ENCODE peak calls at places on chromosomes 3 and 15, in six cellular contexts. A is ovary, Y is transverse colon, H is fibroblast of pulmonary artery, K is AG04449, B is astrocyte of the spinal cord. M is an unnamed sample.

GRCh38 chr3:66518644-66519043 is 17.8 kb upstream of the LRIG1 start:
- DNase-seq in H (no peak), B (no peak), K (no peak), A (no peak), Y (no peak), M (no peak)

GRCh38 chr3:134711284-134711683 is 60.5 kb upstream of the KY start:
- DNase-seq in A (no peak), H (no peak), Y (no peak), K (no peak), B (peak; percentile 4), M (no peak)

GRCh38 chr3:34363871-34364270 is 565.4 kb downstream of the PDCD6IP start:
- DNase-seq in A (no peak), B (no peak), H (no peak), Y (no peak), K (no peak), M (peak; percentile 30)

GRCh38 chr3:184016820-184017671 is 638 bp downstream of the ABCC5 start:
- DNase-seq in B (peak; percentile 53), K (no peak), Y (peak; percentile 73), H (peak; percentile 58), A (peak; percentile 77), M (peak; percentile 66)

GRCh38 chr15:96359772-96360498 is 29.4 kb downstream of the NR2F2 start:
- DNase-seq in Y (no peak), A (peak; percentile 73), K (no peak), H (no peak), B (peak; percentile 32), M (peak; percentile 46)

GRCh38 chr3:32123620-32124019 is 17.2 kb downstream of the GPD1L start:
- DNase-seq in A (no peak), Y (no peak), B (no peak), K (no peak), H (no peak), M (no peak)

GRCh38 chr15:91270747-91271146 is 170.7 kb downstream of the SV2B start:
- DNase-seq in Y (no peak), B (no peak), H (no peak), A (no peak), K (no peak), M (no peak)

GRCh38 chr15:48563944-48564343 is 81.6 kb downstream of the FBN1 start:
- DNase-seq in K (no peak), B (peak; percentile 50), A (no peak), Y (no peak), H (no peak), M (no peak)

GRCh38 chr15:68818088-68818670 is 2.5 kb downstream of the ANP32A start:
- DNase-seq in K (no peak), B (peak; percentile 73), A (peak; percentile 79), H (peak; percentile 73), Y (peak; percentile 69), M (peak; percentile 51)

GRCh38 chr15:62275818-62276217 is 110.7 kb upstream of the C2CD4B start:
- DNase-seq in Y (no peak), H (no peak), K (no peak), B (no peak), A (no peak), M (peak; percentile 65)

GRCh38 chr15:48421362-48421761 is 90.1 kb downstream of the DUT start:
- DNase-seq in K (no peak), Y (no peak), A (no peak), B (no peak), H (no peak), M (no peak)

GRCh38 chr3:12768579-12769527 is 9.8 kb upstream of the TMEM40 start:
- DNase-seq in A (no peak), H (no peak), Y (no peak), K (no peak), B (no peak), M (no peak)
- H3K4me3 ChIP-seq in A (no peak overlapping the region), H (no peak overlapping the region), Y (no peak overlapping the region), K (no peak overlapping the region), B (no peak overlapping the region), M (no peak overlapping the region)

GRCh38 chr3:177127008-177127407 is 70.3 kb downstream of the TBL1XR1 start:
- DNase-seq in K (no peak), A (no peak), B (no peak), H (no peak), Y (no peak), M (peak; percentile 53)
- TF ChIP-seq CTCF in K (no peak), A (no peak), B (no peak), H (no peak), Y (no peak), M (no peak)

DNA sequence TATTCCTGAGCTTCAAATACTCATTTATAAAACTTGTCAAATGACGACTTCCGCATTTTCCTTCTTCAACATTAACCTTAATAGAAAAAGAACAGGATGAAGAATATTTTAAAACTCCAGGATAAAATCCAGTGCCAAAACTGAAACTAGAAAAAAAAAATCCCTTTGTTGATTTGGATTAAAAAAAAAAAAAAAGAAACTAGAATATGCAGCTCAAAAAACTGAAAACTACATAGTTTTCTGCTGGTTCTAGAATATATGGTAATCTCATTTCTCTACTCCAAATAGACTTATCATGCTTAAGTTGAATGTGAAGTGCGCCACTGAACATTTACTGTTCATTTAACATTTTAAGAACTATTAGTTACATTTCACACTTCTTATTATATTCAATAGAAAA is 6.0 kb downstream of the TRA2B start:
- DNase-seq in Y (no peak), K (no peak), H (no peak), B (no peak), A (no peak), M (no peak)
- H3K4me3 ChIP-seq in Y (no peak overlapping the region), K (peak overlapping the region; percentile 18), H (peak overlapping the region; percentile 38), B (no peak overlapping the region), A (peak overlapping the region; percentile 1), M (no peak overlapping the region)

GRCh38 chr3:62659660-62660059 is 215.6 kb downstream of the CADPS start:
- DNase-seq in Y (no peak), K (no peak), H (no peak), B (no peak), A (no peak), M (no peak)
- TF ChIP-seq CTCF in Y (no peak), K (no peak), H (no peak), B (no peak), A (no peak), M (no peak)

GRCh38 chr3:141740349-141740748 is 2.3 kb downstream of the RNF7 start:
- DNase-seq in K (no peak), B (no peak), A (no peak), H (no peak), Y (no peak), M (no peak)
- H3K4me3 ChIP-seq in K (no peak overlapping the region), B (no peak overlapping the region), A (no peak overlapping the region), H (peak overlapping the region; percentile 100), Y (no peak overlapping the region), M (peak overlapping the region; percentile 98)

GRCh38 chr3:155496206-155496605 is 202.7 kb upstream of the STRIT1 start:
- DNase-seq in H (no peak), B (no peak), Y (no peak), K (no peak), A (no peak), M (no peak)

GRCh38 chr3:155492841-155493240 is 199.4 kb upstream of the STRIT1 start:
- DNase-seq in K (no peak), A (no peak), Y (no peak), B (no peak), H (no peak), M (no peak)

GRCh38 chr3:155495387-155495786 is 201.9 kb upstream of the STRIT1 start:
- DNase-seq in A (no peak), B (peak; percentile 55), Y (no peak), K (no peak), H (no peak), M (no peak)

GRCh38 chr3:155494332-155494731 is 200.8 kb upstream of the STRIT1 start:
- DNase-seq in H (no peak), Y (no peak), A (no peak), B (no peak), K (no peak), M (no peak)

DNA sequence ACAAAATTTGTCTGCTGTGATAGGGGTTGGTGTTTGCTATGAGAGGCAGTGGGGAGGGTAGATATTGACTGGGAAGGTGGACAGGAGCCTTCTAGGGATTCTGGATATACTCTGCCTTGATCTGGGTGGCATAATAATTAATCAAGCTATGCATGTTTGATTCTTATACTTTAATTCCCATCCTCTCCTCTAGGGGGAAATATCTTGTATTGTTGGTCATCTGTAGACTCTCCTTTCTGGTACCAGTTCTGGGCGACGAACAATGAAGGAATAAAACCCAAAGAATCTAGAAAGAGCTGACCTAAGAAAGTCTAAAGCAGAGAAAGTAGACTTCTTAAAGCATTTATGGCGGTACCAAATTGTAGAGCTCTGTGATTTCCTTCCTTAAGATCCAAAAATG is 198.2 kb upstream of the STRIT1 start:
- DNase-seq in Y (no peak), A (no peak), B (no peak), H (no peak), K (no peak), M (no peak)
- TF ChIP-seq CTCF in Y (no peak), A (no peak), B (no peak), H (no peak), K (no peak), M (no peak)

M was measured in epithelial cell of esophagus.